ENCODE peak calls at places on chromosomes 6 and 20, in five cellular contexts. F is glutamatergic neuron, T is left kidney, X is NCI-H2171 treated with DMSO at 0.1 percent for 48 hours, J is posterior cingulate gyrus. N is an unnamed sample.

GRCh38 chr20:17556842-17557674 is 12.8 kb upstream of the DSTN start:
- DNase-seq in F (no peak), T (peak), X (peak), J (peak), N (peak)

GRCh38 chr20:57231951-57232428 is 34.5 kb downstream of the BMP7 start:
- DNase-seq in F (no peak), T (no peak), X (no peak), J (no peak), N (no peak)

GRCh38 chr6:18632670-18633410 is 245.7 kb downstream of the RNF144B start:
- DNase-seq in F (no peak), T (no peak), X (no peak), J (no peak), N (peak)

GRCh38 chr6:42694586-42694985 is 27.8 kb downstream of the PRPH2 start:
- DNase-seq in F (no peak), T (no peak), X (no peak), J (no peak), N (peak)

GRCh38 chr6:137155830-137156229 is 17.6 kb downstream of the IL22RA2 start:
- DNase-seq in F (no peak), T (no peak), X (no peak), J (no peak), N (peak)

GRCh38 chr6:73074175-73074574 is 151.1 kb downstream of the KHDC1L start:
- DNase-seq in F (no peak), T (no peak), X (no peak), J (no peak), N (peak)

GRCh38 chr6:117616971-117617765 is 14.9 kb upstream of the GOPC start:
- DNase-seq in F (no peak), T (no peak), X (no peak), J (no peak), N (no peak)

GRCh38 chr20:38471987-38472512 is 593 bp upstream of the RALGAPB start:
- DNase-seq in F (no peak), T (peak), X (no peak), J (no peak), N (no peak)

GRCh38 chr6:7919871-7920270 is 9.3 kb upstream of the TXNDC5 start:
- DNase-seq in F (no peak), T (peak), X (no peak), J (no peak), N (no peak)

GRCh38 chr6:119119989-119120388 is 41.5 kb upstream of the FAM184A start:
- DNase-seq in F (no peak), T (no peak), X (no peak), J (no peak), N (peak)

GRCh38 chr6:3625161-3625979 is 126.1 kb downstream of the PXDC1 start:
- DNase-seq in F (peak), T (no peak), X (peak), J (no peak), N (no peak)

GRCh38 chr6:88422831-88423230 is 256.7 kb upstream of the CNR1 start:
- DNase-seq in F (no peak), T (no peak), X (no peak), J (no peak), N (peak)